ENCODE peak calls at places on chromosome 20, in six cellular contexts. Z is H9, Y is H1, Q is IMR-90, R is trophoblast cell, V is mesenchymal stem cell. U is an unnamed sample.

GRCh38 chr20:9903048-9903651 is 64.3 kb upstream of the PAK5 start:
- DNase-seq in R (no peak), Z (peak; percentile 55), Y (peak; percentile 60), V (peak; percentile 3), Q (no peak), U (peak; percentile 35)

GRCh38 chr20:54625497-54625896 is 150.1 kb downstream of the DOK5 start:
- DNase-seq in Z (no peak), R (no peak), Q (no peak), V (no peak), Y (no peak), U (no peak)

GRCh38 chr20:51586005-51586440 is 43.5 kb upstream of the NFATC2 start:
- DNase-seq in R (peak; percentile 89), Y (no peak), Q (peak; percentile 83), Z (no peak), V (peak; percentile 89), U (no peak)

GRCh38 chr20:47809561-47809960 is 24.3 kb upstream of the SULF2 start:
- DNase-seq in R (peak; percentile 78), Z (peak; percentile 84), Y (no peak), Q (no peak), V (no peak), U (no peak)

GRCh38 chr20:10157539-10157938 is 61.1 kb upstream of the SNAP25 start:
- DNase-seq in Z (no peak), Y (no peak), V (no peak), Q (no peak), R (no peak), U (no peak)

GRCh38 chr20:61926796-61927192 is 138.9 kb downstream of the TAF4 start:
- DNase-seq in V (no peak), Q (no peak), Y (no peak), R (no peak), Z (no peak), U (no peak)

GRCh38 chr20:32168184-32168910 is 39.2 kb downstream of the PLAGL2 start:
- DNase-seq in V (peak; percentile 47), Z (peak; percentile 70), Q (peak; percentile 58), Y (no peak), R (no peak), U (no peak)

GRCh38 chr20:15594296-15594695 is 979.0 kb downstream of the KIF16B start:
- DNase-seq in R (peak; percentile 61), Y (no peak), V (no peak), Z (no peak), Q (no peak), U (no peak)

GRCh38 chr20:61684583-61685235 is 381.0 kb downstream of the TAF4 start:
- DNase-seq in Z (no peak), Y (no peak), Q (no peak), V (no peak), R (no peak), U (no peak)

GRCh38 chr20:57289401-57290177 is 23.1 kb upstream of the BMP7 start:
- DNase-seq in R (no peak), Q (peak; percentile 9), Z (no peak), V (no peak), Y (no peak), U (no peak)

GRCh38 chr20:40996326-40996725 is 32.3 kb upstream of the TOP1 start:
- DNase-seq in R (no peak), Y (no peak), Z (no peak), V (no peak), Q (no peak), U (no peak)
- H2AFZ ChIP-seq in R (no peak overlapping the region), Y (no peak overlapping the region), Z (no peak overlapping the region), V (no peak overlapping the region), Q (no peak overlapping the region), U (no peak overlapping the region)

GRCh38 chr20:46004187-46004586 is 4.5 kb upstream of the MMP9 start:
- DNase-seq in Q (no peak), Y (no peak), V (no peak), Z (no peak), R (peak; percentile 32), U (no peak)
- H3K14ac ChIP-seq in Q (no peak overlapping the region), Y (no peak overlapping the region), V (no peak overlapping the region), Z (no peak overlapping the region), R (peak overlapping the region; percentile 82), U (no peak overlapping the region)

DNA sequence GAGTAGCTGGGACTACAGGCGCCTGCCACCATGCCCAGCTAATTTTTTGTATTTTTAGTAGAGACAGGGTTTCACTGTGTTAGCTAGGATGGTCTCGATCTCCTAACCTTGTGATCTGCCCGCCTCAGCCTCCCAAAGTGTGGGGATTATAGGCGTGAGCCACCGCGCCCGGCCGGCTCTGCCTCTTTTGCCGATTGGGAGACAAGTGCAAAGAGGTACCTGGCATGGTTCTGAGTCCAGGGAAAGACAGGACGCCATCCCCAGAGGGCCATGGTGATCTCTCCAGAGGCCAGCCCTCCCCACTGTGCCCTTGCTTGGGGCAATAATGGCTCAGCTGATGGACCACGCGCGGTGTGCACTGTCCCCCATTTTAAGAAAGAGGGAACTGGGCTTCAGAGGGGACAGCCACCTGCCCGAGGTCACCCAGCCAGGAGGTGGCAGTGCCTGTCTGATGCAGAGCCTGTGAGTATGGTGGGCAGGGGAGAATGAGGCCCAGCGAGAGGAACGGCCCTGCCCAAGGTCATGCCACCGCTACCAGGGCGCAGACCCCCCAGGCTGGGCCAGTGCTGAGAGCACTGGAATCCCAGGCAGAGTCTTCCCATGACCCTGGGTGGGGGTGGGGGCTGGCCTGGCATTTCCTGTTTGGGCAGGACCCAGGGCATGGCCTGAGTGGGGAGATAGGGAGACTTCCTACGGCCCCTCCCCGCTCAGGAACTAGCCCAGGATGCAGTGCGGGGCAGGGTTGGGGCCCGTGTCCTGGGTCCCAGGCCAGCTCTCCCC is 61.0 kb downstream of the SNAI1 start:
- DNase-seq in Q (no peak), V (no peak), Z (no peak), R (no peak), Y (no peak), U (no peak)
- H3K23ac ChIP-seq in Q (no peak overlapping the region), V (no peak overlapping the region), Z (no peak overlapping the region), R (no peak overlapping the region), Y (no peak overlapping the region), U (no peak overlapping the region)

GRCh38 chr20:63451821-63452220 is 20.6 kb downstream of the KCNQ2 start:
- DNase-seq in Q (no peak), Y (no peak), R (no peak), Z (no peak), V (no peak), U (no peak)

GRCh38 chr20:63452341-63453028 is 20.0 kb downstream of the KCNQ2 start:
- DNase-seq in Z (no peak), Q (no peak), V (no peak), R (no peak), Y (no peak), U (no peak)

GRCh38 chr20:63449025-63449424 is 23.4 kb downstream of the KCNQ2 start:
- DNase-seq in V (no peak), Q (no peak), Z (no peak), R (no peak), Y (no peak), U (no peak)

GRCh38 chr20:63448050-63448449 is 24.4 kb downstream of the KCNQ2 start:
- DNase-seq in Y (no peak), Q (no peak), V (no peak), Z (no peak), R (no peak), U (no peak)

GRCh38 chr20:63449796-63450730 is 22.4 kb downstream of the KCNQ2 start:
- DNase-seq in R (no peak), V (no peak), Q (no peak), Z (no peak), Y (no peak), U (no peak)
- H2AFZ ChIP-seq in R (no peak overlapping the region), V (no peak overlapping the region), Q (no peak overlapping the region), Z (no peak overlapping the region), Y (no peak overlapping the region), U (no peak overlapping the region)

GRCh38 chr20:58703765-58704331 is 11.2 kb downstream of the NPEPL1 start:
- DNase-seq in V (no peak), R (no peak), Y (peak; percentile 26), Q (no peak), Z (no peak), U (no peak)
- H3K14ac ChIP-seq in V (no peak overlapping the region), R (no peak overlapping the region), Y (no peak overlapping the region), Q (no peak overlapping the region), Z (no peak overlapping the region), U (no peak overlapping the region)

GRCh38 chr20:39049684-39050554 is 87.8 kb downstream of the DHX35 start:
- DNase-seq in Z (peak; percentile 91), V (peak; percentile 71), Q (peak; percentile 51), R (peak; percentile 85), Y (peak; percentile 96), U (peak; percentile 78)
- H3K23ac ChIP-seq in Z (no peak overlapping the region), V (no peak overlapping the region), Q (peak overlapping the region; percentile 98), R (no peak overlapping the region), Y (no peak overlapping the region), U (peak overlapping the region; percentile 9)

DNA sequence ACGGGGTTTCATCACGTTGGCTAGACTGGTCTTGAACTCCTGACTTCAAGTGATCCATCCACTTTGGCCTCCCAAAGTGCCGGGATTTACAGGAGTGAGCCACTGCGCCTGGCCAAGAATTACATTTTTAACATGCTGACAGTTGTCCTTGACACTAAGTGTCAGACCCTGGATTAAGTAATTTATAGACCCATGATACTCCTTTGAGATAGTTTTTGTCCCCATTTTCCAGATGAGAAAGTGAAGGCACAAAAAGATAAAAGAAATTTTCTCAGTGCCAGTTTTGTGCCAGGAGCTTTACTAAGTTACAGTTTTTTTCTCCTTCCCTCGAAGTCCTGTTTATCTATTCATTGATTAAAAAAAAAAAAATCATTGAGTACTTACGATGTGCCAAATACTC is 9.8 kb upstream of the EDEM2 start:
- DNase-seq in V (no peak), R (no peak), Z (no peak), Q (no peak), Y (no peak), U (no peak)
- H2AFZ ChIP-seq in V (no peak overlapping the region), R (no peak overlapping the region), Z (no peak overlapping the region), Q (no peak overlapping the region), Y (no peak overlapping the region), U (no peak overlapping the region)

GRCh38 chr20:3803289-3803688 is 7.2 kb downstream of the CDC25B start:
- DNase-seq in Q (no peak), Z (no peak), R (no peak), V (no peak), Y (no peak), U (no peak)

GRCh38 chr20:3803854-3804253 is 7.7 kb downstream of the CDC25B start:
- DNase-seq in Q (no peak), Y (no peak), R (no peak), V (no peak), Z (no peak), U (no peak)

GRCh38 chr20:3801846-3802245 is 5.7 kb downstream of the CDC25B start:
- DNase-seq in R (no peak), Y (no peak), V (no peak), Q (no peak), Z (no peak), U (no peak)

GRCh38 chr20:3801299-3801698 is 5.2 kb downstream of the CDC25B start:
- DNase-seq in V (no peak), R (no peak), Q (no peak), Z (no peak), Y (no peak), U (no peak)

DNA sequence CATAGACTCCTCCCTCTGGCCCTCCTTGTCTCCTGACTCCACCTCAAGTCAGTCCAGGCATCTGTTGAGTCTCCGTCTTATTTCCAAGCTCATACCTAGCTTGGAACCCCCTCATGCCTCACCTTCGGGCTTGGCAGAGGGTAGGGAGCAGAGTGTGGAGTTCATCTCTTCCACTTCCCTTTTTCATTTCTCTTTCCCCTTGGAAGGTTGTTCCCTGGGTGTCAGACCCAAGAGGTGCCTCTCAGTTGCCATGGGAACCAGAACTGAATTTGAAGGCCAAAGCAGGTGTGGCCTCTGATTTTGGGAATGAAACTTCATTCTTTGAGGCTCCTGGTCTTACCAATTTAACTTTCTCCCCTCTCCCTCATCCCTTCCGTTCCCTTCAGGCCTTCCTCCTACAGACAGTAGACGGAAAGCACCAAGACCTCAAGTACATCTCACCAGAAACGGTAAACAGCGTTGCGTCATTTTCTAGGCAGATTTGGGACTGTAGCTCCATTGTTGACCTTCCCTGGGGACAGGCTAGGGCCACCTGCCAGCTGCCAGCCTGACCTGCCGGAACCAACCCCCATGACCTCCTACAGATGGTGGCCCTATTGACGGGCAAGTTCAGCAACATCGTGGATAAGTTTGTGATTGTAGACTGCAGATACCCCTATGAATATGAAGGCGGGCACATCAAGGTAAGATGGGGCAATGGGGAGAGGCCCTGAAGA is 6.6 kb downstream of the CDC25B start:
- DNase-seq in R (no peak), Y (no peak), Z (no peak), V (no peak), Q (no peak), U (no peak)
- H3K14ac ChIP-seq in R (no peak overlapping the region), Y (no peak overlapping the region), Z (no peak overlapping the region), V (no peak overlapping the region), Q (no peak overlapping the region), U (no peak overlapping the region)